ENCODE peak calls at places on chromosomes 7 and 10, in five cellular contexts. E, D, B, H and F are unnamed samples.

GRCh38 chr7:98357751-98358161 is 43.1 kb downstream of the BAIAP2L1 start:
- DNase-seq in E (peak; percentile 72), D (no peak), B (no peak), H (no peak), F (no peak)

GRCh38 chr10:20737107-20737506 is 160.0 kb downstream of the NEBL start:
- DNase-seq in E (no peak), D (no peak), B (no peak), H (no peak), F (no peak)

GRCh38 chr7:139771001-139771956 is 6.5 kb downstream of the HIPK2 start:
- DNase-seq in E (no peak), D (no peak), B (no peak), H (no peak), F (no peak)

GRCh38 chr7:706721-707120 is 19.8 kb upstream of the DNAAF5 start:
- DNase-seq in E (no peak), D (no peak), B (no peak), H (no peak), F (no peak)

GRCh38 chr10:6074489-6075301 is 12.5 kb upstream of the IL2RA start:
- DNase-seq in E (no peak), D (no peak), B (no peak), H (no peak), F (no peak)

GRCh38 chr7:99622596-99622995 is 5.8 kb downstream of the ZSCAN25 start:
- DNase-seq in E (no peak), D (no peak), B (no peak), H (no peak), F (no peak)

GRCh38 chr10:31100662-31101061 is 69.0 kb upstream of the ZNF438 start:
- DNase-seq in E (no peak), D (no peak), B (no peak), H (peak; percentile 17), F (no peak)

GRCh38 chr7:131057524-131058065 is 270.1 kb upstream of the MKLN1 start:
- DNase-seq in E (peak; percentile 49), D (no peak), B (no peak), H (no peak), F (no peak)

GRCh38 chr7:124810605-124811004 is 45.0 kb upstream of the GPR37 start:
- DNase-seq in E (no peak), D (no peak), B (no peak), H (no peak), F (peak; percentile 60)

GRCh38 chr10:646118-646524 is 43.3 kb downstream of the DIP2C start:
- DNase-seq in E (no peak), D (no peak), B (no peak), H (no peak), F (no peak)

GRCh38 chr10:130930821-130931220 is 380.7 kb downstream of the TCERG1L start:
- DNase-seq in E (no peak), D (no peak), B (no peak), H (no peak), F (no peak)

GRCh38 chr7:159025161-159025779 is 119.4 kb downstream of the VIPR2 start:
- DNase-seq in E (no peak), D (no peak), B (no peak), H (no peak), F (no peak)

GRCh38 chr7:155815332-155816191 is 3.3 kb upstream of the SHH start:
- DNase-seq in E (no peak), D (peak; percentile 85), B (no peak), H (peak; percentile 96), F (peak; percentile 87)

GRCh38 chr10:29635711-29636144 is 957 bp upstream of the SVIL start:
- DNase-seq in E (peak; percentile 87), D (no peak), B (peak; percentile 27), H (no peak), F (peak; percentile 51)

GRCh38 chr7:20665096-20665495 is 49.6 kb downstream of the ABCB5 start:
- DNase-seq in E (no peak), D (no peak), B (no peak), H (no peak), F (no peak)

GRCh38 chr7:145718129-145718528 is 398.5 kb upstream of the CNTNAP2 start:
- DNase-seq in E (no peak), D (no peak), B (no peak), H (peak; percentile 50), F (peak; percentile 16)

GRCh38 chr10:125023269-125023668 is 81.3 kb downstream of the ZRANB1 start:
- DNase-seq in E (peak; percentile 10), D (no peak), B (no peak), H (no peak), F (no peak)

GRCh38 chr7:140475747-140476333 is 3.5 kb downstream of the MKRN1 start:
- DNase-seq in E (peak; percentile 46), D (peak; percentile 50), B (no peak), H (no peak), F (peak; percentile 82)

GRCh38 chr10:983951-984705 is 4.1 kb upstream of the GTPBP4 start:
- DNase-seq in E (peak; percentile 75), D (no peak), B (no peak), H (no peak), F (no peak)

GRCh38 chr7:25495342-25495855 is 267.1 kb upstream of the NPVF start:
- DNase-seq in E (no peak), D (peak; percentile 61), B (no peak), H (no peak), F (no peak)

GRCh38 chr10:28632597-28632940 is 44.8 kb upstream of the BAMBI start:
- DNase-seq in E (no peak), D (no peak), B (no peak), H (no peak), F (no peak)

GRCh38 chr7:151308256-151308655 is 33.4 kb upstream of the NUB1 start:
- DNase-seq in E (no peak), D (no peak), B (no peak), H (peak; percentile 20), F (no peak)

GRCh38 chr10:32687546-32687945 is 241.6 kb downstream of the CCDC7 start:
- DNase-seq in E (no peak), D (no peak), B (no peak), H (no peak), F (no peak)

GRCh38 chr7:151544183-151544582 is 24.5 kb upstream of the RHEB start:
- DNase-seq in E (no peak), D (no peak), B (no peak), H (no peak), F (no peak)

GRCh38 chr10:98096731-98097130 is 37.7 kb upstream of the R3HCC1L start:
- DNase-seq in E (no peak), D (no peak), B (no peak), H (no peak), F (no peak)

GRCh38 chr7:40311307-40311706 is 176.5 kb downstream of the SUGCT start:
- DNase-seq in E (no peak), D (no peak), B (peak; percentile 23), H (no peak), F (no peak)

GRCh38 chr7:95922191-95922590 is 149.8 kb downstream of the DYNC1I1 start:
- DNase-seq in E (no peak), D (no peak), B (no peak), H (no peak), F (no peak)

GRCh38 chr10:110850990-110851389 is 20.7 kb upstream of the PDCD4 start:
- DNase-seq in E (no peak), D (no peak), B (no peak), H (no peak), F (no peak)

GRCh38 chr10:110852255-110852896 is 19.4 kb upstream of the PDCD4 start:
- DNase-seq in E (peak; percentile 59), D (no peak), B (no peak), H (peak; percentile 38), F (peak; percentile 13)

GRCh38 chr10:110848106-110848505 is 23.6 kb upstream of the PDCD4 start:
- DNase-seq in E (no peak), D (no peak), B (no peak), H (no peak), F (no peak)

GRCh38 chr10:110847351-110847750 is 24.4 kb upstream of the PDCD4 start:
- DNase-seq in E (no peak), D (no peak), B (no peak), H (no peak), F (no peak)

GRCh38 chr10:110850099-110850498 is 21.6 kb upstream of the PDCD4 start:
- DNase-seq in E (no peak), D (no peak), B (no peak), H (no peak), F (no peak)
- H3K4me1 ChIP-seq in E (peaks cover 49% of the 10 kb centered on the region), D (peaks cover 3% of the 10 kb centered on the region), B (peaks cover 58% of the 10 kb centered on the region), H (no peaks in the 10 kb centered on the region), F (no peaks in the 10 kb centered on the region)

DNA sequence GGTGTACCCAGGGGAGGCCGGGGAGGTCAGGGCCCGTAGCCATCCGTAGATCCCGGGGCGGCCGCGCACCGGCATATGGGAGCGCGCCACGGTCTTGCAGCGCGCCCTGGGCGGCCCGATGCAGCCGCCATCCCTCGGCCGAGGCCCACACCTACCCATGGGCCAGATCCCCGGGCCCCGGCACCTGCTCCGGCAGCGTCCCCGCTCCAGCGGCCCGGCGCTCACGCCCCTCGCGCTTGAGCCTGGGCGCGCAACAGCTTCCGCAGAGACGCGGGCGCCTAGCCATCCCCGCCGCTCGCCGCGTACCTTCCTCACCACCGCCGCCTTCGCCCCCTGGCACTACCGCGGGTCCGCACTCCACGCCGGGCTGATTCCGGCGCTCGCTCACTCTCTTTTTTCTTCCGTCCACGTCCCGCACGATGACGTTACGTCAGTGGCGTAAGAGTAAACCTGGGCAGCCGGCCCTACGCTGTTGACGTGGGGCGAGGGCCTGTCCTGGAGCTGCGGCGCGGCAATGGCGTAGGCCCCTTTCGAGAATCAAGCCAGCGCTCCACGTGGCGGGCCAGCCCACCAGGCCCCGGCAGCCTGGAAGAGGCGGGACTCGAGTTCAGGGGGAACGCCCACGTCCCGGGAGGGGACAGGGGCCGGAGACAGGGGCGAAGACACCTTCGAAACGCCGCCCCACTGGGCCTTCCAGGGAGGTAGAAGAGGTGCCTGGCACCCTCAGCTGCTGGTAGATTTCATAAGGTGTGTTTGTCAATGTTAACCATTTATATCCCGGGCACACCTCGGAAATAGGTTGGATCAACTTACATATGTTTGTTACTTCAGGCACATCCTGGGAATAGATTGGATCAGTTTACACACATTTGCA is at the start of gene ALDH18A1:
- DNase-seq in E (peak; percentile 86), D (peak; percentile 90), B (peak; percentile 66), H (peak; percentile 96), F (peak; percentile 93)
- TF ChIP-seq CTCF in E (peak; percentile 15), D (no peak), B (no peak), H (no peak), F (no peak)

GRCh38 chr7:15370441-15370840 is 191.4 kb downstream of the AGMO start:
- DNase-seq in E (no peak), D (no peak), B (no peak), H (no peak), F (no peak)
- TF ChIP-seq CREB1 in E (no peak), D (no peak), B (no peak), H (no peak), F (no peak)

GRCh38 chr10:69466689-69467088 is 15.4 kb downstream of the TSPAN15 start:
- DNase-seq in E (no peak), D (no peak), B (no peak), H (no peak), F (no peak)

GRCh38 chr10:69470463-69471163 is 19.3 kb downstream of the TSPAN15 start:
- DNase-seq in E (no peak), D (no peak), B (no peak), H (no peak), F (no peak)

GRCh38 chr10:69466158-69466490 is 14.9 kb downstream of the TSPAN15 start:
- DNase-seq in E (no peak), D (no peak), B (no peak), H (no peak), F (no peak)

GRCh38 chr10:69467928-69468770 is 16.9 kb downstream of the TSPAN15 start:
- DNase-seq in E (no peak), D (peak; percentile 39), B (no peak), H (no peak), F (peak; percentile 12)

GRCh38 chr10:69468771-69469129 is 17.5 kb downstream of the TSPAN15 start:
- DNase-seq in E (no peak), D (no peak), B (no peak), H (no peak), F (peak; percentile 52)
- H3K4me1 ChIP-seq in E (no peaks in the 10 kb centered on the region), D (peaks cover 2% of the 10 kb centered on the region), B (peaks cover 30% of the 10 kb centered on the region), H (no peaks in the 10 kb centered on the region), F (peaks cover 13% of the 10 kb centered on the region)